ENCODE peak calls at places on chromosomes 11 and 22, in four cellular contexts. L, T, O and E are unnamed samples.

GRCh38 chr11:898540-899190 is 11.9 kb downstream of the CHID1 start:
- DNase-seq in L (no peak), T (no peak), O (no peak), E (peak)

GRCh38 chr11:9231848-9232177 is 33.3 kb downstream of the DENND5A start:
- DNase-seq in O (peak), T (peak), L (peak), E (peak)

GRCh38 chr22:28899199-28899853 is 16.0 kb downstream of the ZNRF3 start:
- DNase-seq in O (no peak), L (peak), T (no peak), E (no peak)

GRCh38 chr11:66328036-66328306 is 8.3 kb downstream of the RIN1 start:
- DNase-seq in O (no peak), L (no peak), T (no peak), E (no peak)

GRCh38 chr22:19870153-19871022 is 15.7 kb upstream of the GNB1L start:
- DNase-seq in L (no peak), T (no peak), O (no peak), E (no peak)

GRCh38 chr11:118607401-118608267 is at the start of gene PHLDB1:
- DNase-seq in T (peak), L (peak), O (peak), E (peak)

GRCh38 chr11:18697581-18697980 is 998 bp upstream of the TMEM86A start:
- DNase-seq in L (no peak), O (no peak), T (no peak), E (no peak)

GRCh38 chr11:120141144-120142071 is 3.5 kb upstream of the TRIM29 start:
- DNase-seq in O (no peak), L (no peak), T (no peak), E (no peak)

DNA sequence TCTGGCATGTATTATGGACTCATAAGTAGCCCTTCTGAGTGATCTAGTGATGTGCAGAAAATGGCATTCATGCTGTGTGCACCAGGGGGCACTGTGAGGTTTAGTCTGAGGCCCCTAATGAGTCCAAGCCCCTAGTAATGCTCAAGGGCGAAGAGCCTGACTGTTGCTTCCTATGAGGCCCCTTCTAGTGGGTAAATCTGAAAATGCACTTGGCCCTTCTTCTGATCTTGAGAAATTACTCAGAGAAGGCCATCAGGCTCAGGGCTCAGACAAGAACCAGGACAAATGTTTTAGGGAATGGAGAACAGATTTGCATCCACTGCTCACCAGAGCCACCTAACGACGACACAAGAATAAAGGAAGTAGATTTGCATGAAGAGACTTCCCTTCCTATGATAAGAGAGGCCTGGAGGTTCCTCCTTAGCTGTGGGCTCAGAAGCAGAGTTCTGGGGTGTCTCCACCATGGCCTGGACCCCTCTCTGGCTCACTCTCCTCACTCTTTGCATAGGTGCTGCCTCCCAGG is 75.8 kb downstream of the GGTLC2 start:
- DNase-seq in O (no peak), T (peak), L (peak), E (peak)
- TF ChIP-seq CTCF in O (no peak), T (peak), L (peak), E (peak)

DNA sequence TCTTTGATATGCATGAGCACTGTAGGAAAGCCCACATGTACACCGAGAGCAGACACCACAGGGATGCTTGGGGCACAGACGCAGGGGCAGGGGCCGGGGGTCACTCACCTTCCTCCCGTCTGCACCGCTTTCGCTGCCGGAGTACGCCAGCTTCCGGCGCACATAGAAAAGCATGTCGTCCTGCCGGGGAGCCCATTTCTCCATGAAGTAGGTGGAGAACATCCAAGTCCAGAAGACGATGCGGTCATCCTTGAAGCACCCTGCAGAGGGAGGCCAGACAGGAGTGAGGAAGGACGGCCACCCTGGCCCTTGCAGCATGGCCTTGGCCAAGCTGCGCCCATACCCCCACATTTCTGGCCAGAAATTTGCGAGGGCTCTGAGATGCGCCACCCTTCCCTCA is 28.8 kb downstream of the KIAA0930 start:
- DNase-seq in O (no peak), T (no peak), L (no peak), E (no peak)
- H3K4me3 ChIP-seq in O (no peak), T (peak), L (peak), E (peak)

GRCh38 chr11:36044636-36045035 is 100.8 kb downstream of the LDLRAD3 start:
- DNase-seq in T (no peak), O (no peak), L (no peak), E (no peak)

GRCh38 chr11:36037031-36037430 is 93.2 kb downstream of the LDLRAD3 start:
- DNase-seq in T (no peak), L (peak), O (peak), E (peak)

DNA sequence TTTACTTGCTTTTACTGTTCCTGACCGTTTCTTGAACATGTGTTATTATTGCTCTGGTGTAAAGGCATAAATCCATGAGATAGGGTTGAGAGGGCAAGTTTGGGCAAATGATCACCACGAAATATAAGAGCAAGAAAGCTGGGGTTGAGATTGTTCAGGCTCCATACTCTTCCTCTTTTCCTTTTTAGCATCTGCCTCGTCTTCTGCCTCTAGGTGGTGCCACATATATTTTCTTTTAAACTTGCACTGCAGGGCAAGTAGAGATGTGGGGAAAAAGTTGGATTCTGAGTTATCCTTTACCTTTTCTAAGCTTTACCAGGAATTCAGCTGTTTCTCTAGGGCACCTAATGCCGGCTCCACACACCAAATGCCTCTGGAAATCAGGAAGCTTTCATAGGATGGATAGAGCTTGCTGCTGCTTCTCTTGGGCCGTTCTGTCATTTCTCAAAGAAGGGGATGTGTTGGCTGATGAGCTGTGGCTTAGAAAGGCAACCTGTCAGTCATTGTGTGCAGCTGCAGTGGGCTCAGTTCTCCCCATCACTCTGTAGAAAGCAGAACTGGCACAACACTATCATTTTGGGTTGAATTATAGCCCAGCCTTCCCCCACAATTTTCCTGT is 98.2 kb downstream of the LDLRAD3 start:
- DNase-seq in L (no peak), T (no peak), O (no peak), E (peak)
- TF ChIP-seq CTCF in L (peak), T (peak), O (no peak), E (peak)

GRCh38 chr11:64206457-64207246 is at the start of gene FERMT3:
- DNase-seq in L (no peak), T (no peak), O (no peak), E (no peak)
- H3K4me3 ChIP-seq in L (no peak), T (no peak), O (no peak), E (peak)

DNA sequence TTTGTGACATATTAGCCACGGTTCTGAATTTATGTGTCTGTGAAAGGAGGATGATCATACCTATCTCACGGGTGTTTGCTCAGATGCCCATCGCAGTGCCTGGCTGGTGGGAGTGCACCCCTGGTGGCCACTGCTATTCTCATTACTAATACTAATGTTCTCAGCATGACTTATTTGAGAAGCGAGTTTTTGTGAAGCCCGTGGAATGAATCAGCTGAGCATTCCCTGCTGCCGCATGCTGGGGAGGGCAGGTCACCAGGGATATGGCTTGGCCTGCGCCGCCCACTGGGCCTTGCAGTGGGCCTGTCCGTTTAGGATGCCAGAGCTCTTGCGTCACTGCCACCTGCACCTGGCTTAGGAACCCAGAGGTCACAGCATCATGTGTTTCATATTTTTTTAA is 16.8 kb downstream of the CTTN start:
- DNase-seq in L (peak), O (no peak), T (peak), E (peak)
- TF ChIP-seq CTCF in L (peak), O (no peak), T (peak), E (peak)

DNA sequence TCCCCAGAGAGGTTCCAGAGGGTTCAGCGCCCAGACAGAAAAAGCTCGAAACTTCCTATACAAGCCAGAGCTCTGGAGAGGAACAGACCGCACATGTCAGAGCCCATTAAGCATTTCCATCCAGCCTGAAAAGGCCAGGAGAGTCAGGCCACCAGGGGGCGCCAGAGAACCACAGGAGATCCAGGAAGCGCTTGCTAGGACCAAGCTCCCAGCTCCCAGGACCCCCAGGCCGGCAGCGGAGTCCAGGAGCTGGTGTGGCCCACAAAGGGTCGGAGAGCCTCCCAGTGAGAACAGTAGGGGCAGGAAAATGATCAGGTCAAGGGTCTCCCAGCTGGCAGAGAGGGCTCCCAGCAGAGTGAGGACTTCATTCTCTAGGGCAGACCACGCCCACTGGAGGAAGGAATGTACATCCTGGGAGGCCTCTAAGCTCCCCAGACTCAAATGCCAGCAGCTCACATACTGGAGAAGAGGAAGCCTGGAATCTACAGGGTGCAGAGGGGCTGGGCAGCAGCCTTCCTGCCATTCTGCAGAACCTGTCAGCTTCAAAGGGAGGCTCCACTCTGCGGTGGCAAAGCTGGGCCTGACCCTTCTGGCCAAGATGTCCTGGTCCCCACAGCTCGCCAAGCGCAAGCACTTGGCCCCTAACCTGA is 2.1 kb upstream of the MEI1 start:
- DNase-seq in T (peak), L (peak), O (peak), E (peak)
- H3K4me3 ChIP-seq in T (peak), L (no peak), O (no peak), E (peak)

GRCh38 chr11:116851631-116852030 is 14.2 kb upstream of the APOA1 start:
- DNase-seq in L (no peak), T (no peak), O (no peak), E (no peak)
- TF ChIP-seq CTCF in L (no peak), T (no peak), O (no peak), E (no peak)

GRCh38 chr11:69637601-69637955 is 3.4 kb upstream of the CCND1 start:
- DNase-seq in O (no peak), L (no peak), T (no peak), E (no peak)
- H3K4me3 ChIP-seq in O (no peak), L (no peak), T (peak), E (peak)